ENCODE peak calls at places on chromosomes 5 and 9, in six cellular contexts. X is GM12878, C is A549, Y is H1, I is HCT116, S is K562. B is an unnamed sample.

GRCh38 chr9:113654605-113655193 is 191.2 kb downstream of the RGS3 start:
- DNase-seq in X (no peak), S (no peak), I (no peak), Y (no peak), C (no peak), B (no peak)

GRCh38 chr5:112413611-112414010 is 5.5 kb downstream of the EPB41L4A start:
- DNase-seq in I (no peak), Y (no peak), C (no peak), S (no peak), X (no peak), B (no peak)

GRCh38 chr9:83665576-83666200 is 42.1 kb downstream of the UBQLN1 start:
- DNase-seq in Y (no peak), S (no peak), I (no peak), X (no peak), C (no peak), B (no peak)

GRCh38 chr5:169065400-169065799 is 235.5 kb downstream of the SLIT3 start:
- DNase-seq in C (peak), I (no peak), Y (no peak), S (no peak), X (no peak), B (no peak)

GRCh38 chr5:179536676-179537075 is 13.7 kb upstream of the RUFY1 start:
- DNase-seq in I (no peak), S (no peak), X (no peak), C (no peak), Y (no peak), B (no peak)

GRCh38 chr5:104082754-104083153 is 520.2 kb upstream of the NUDT12 start:
- DNase-seq in Y (no peak), C (no peak), I (no peak), X (no peak), S (no peak), B (no peak)

GRCh38 chr5:126819253-126819652 is 42.3 kb downstream of the LMNB1 start:
- DNase-seq in Y (no peak), S (no peak), C (no peak), X (no peak), I (no peak), B (no peak)

GRCh38 chr9:137516144-137516917 is 33.9 kb downstream of the PNPLA7 start:
- DNase-seq in Y (no peak), I (no peak), S (no peak), X (no peak), C (no peak), B (no peak)

GRCh38 chr9:112677040-112677439 is 40.9 kb downstream of the INIP start:
- DNase-seq in X (no peak), I (no peak), S (no peak), C (no peak), Y (no peak), B (no peak)

GRCh38 chr9:33329117-33329563 is 38.8 kb downstream of the NFX1 start:
- DNase-seq in S (no peak), C (peak), I (no peak), Y (no peak), X (no peak), B (peak)

DNA sequence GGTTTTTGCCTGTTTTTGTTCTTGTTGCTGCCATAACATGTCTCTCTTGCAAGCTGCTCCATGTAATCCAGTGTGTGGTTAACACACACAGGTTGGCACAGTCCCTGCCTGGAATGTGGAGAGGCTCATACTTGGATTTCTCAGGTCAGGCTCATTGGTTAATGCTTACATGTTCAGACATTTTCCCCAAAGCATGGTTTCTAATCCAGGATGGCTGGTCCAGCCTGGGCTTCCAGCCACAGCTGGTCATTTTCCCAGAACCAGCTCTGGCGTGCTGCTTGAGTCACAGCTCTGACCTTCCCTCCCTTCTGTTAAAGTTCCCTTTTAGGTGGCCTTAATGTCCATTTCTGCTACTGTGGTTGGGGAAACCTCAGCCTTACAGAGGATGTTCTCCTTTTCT is 294.3 kb downstream of the TAF11L14 start:
- DNase-seq in Y (no peak), X (no peak), I (no peak), C (no peak), S (no peak), B (no peak)
- TF ChIP-seq RAD21 in Y (no peak), X (no peak), I (no peak), C (no peak), S (no peak), B (no peak)

DNA sequence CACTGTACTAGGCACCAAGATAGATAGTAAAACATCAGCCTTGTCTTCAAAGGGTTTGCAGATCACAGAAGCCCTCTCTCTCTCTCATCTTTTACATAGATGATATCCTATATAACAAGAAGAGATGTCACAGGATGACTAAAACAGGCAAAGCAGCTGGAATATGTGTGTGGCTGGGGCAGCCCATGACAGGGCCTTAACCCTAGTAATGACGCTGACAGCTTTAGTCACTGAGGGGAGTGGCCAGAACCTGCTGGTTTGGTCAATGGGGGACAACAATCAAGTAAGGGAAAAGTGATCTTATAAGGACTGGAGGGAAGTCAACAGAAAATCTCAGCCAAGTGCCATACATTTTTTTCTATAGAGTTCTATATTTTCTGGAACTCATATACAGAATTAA is 41.9 kb upstream of the RIC1 start:
- DNase-seq in C (no peak), X (no peak), Y (no peak), S (no peak), I (no peak), B (peak)
- TF ChIP-seq RAD21 in C (no peak), X (no peak), Y (no peak), S (no peak), I (no peak), B (no peak)

GRCh38 chr9:134217431-134218210 is 53.3 kb upstream of the RNU6ATAC start:
- DNase-seq in Y (no peak), I (peak), X (no peak), C (peak), S (peak), B (no peak)
- TF ChIP-seq RAD21 in Y (peak), I (peak), X (peak), C (peak), S (peak), B (no peak)

GRCh38 chr5:2832394-2832793 is 80.9 kb upstream of the IRX2 start:
- DNase-seq in X (no peak), S (no peak), I (no peak), C (no peak), Y (no peak), B (no peak)

GRCh38 chr5:2836133-2836532 is 84.7 kb upstream of the IRX2 start:
- DNase-seq in I (no peak), X (no peak), Y (no peak), S (no peak), C (no peak), B (no peak)

GRCh38 chr5:2833513-2833912 is 82.0 kb upstream of the IRX2 start:
- DNase-seq in Y (no peak), I (no peak), C (no peak), X (no peak), S (no peak), B (no peak)
- TF ChIP-seq RAD21 in Y (no peak), I (no peak), C (no peak), X (no peak), S (no peak), B (no peak)

GRCh38 chr5:96093340-96093739 is 131.7 kb upstream of the ELL2 start:
- DNase-seq in C (no peak), I (no peak), S (no peak), Y (no peak), X (no peak), B (no peak)

GRCh38 chr5:96091874-96092273 is 130.2 kb upstream of the ELL2 start:
- DNase-seq in C (no peak), I (no peak), S (no peak), Y (no peak), X (no peak), B (no peak)

GRCh38 chr5:96094904-96095303 is 133.3 kb upstream of the ELL2 start:
- DNase-seq in S (no peak), X (no peak), C (no peak), Y (no peak), I (no peak), B (no peak)

GRCh38 chr5:96096724-96097123 is 135.1 kb upstream of the ELL2 start:
- DNase-seq in C (no peak), S (no peak), I (no peak), X (no peak), Y (no peak), B (no peak)

DNA sequence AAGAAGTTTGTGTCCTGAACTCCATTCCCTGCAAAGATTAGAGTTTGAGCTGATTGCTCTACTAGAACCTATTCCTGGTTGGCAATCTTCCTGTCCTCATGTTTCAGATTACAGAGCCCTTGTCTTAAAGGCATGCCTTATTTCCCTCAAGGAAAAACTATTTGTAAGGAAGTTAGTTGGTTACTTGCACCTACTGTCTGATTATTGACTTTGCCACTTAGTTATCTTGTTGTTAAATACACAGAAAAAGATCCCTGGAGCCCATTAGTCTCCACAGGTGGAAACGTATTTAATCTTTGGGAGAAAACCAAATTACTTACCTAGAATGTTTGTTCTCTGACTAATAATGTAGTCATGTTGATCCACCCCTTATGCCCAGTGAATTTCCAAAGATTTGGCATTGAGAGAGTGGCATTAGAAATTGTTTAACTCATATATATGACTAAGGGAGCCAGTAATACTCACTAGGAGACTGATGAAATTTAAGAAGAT is 132.3 kb upstream of the ELL2 start:
- DNase-seq in Y (no peak), S (no peak), I (peak), C (peak), X (no peak), B (no peak)
- TF ChIP-seq RAD21 in Y (no peak), S (no peak), I (peak), C (peak), X (no peak), B (no peak)

GRCh38 chr5:75469017-75469416 is 42.4 kb downstream of the CERT1 start:
- DNase-seq in S (no peak), I (no peak), X (no peak), C (no peak), Y (no peak), B (no peak)

GRCh38 chr5:75471193-75471592 is 40.2 kb downstream of the CERT1 start:
- DNase-seq in I (no peak), X (no peak), C (no peak), S (no peak), Y (no peak), B (no peak)

GRCh38 chr5:75466317-75466716 is 45.1 kb downstream of the CERT1 start:
- DNase-seq in I (no peak), C (no peak), S (no peak), X (no peak), Y (no peak), B (no peak)

GRCh38 chr5:75465480-75465879 is 45.9 kb downstream of the CERT1 start:
- DNase-seq in S (no peak), Y (no peak), C (no peak), X (no peak), I (no peak), B (peak)

DNA sequence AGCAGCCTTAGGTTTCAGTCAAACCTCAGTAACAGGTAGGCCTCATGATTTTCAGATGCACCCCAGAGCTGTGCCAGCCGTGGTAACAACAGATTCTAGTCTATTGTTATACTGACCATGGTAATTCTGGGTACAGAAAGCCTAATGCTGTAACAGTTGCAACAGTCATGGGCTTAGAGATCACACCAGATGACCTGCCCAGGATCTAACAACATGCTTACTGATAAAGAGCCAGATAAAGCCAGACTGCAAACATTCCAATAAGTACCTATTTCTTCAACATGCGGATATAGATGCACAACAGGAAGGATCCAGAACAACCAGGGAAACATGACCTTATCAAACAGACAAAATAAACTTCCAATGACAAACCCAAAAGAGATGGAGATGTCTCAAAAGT is 42.8 kb downstream of the CERT1 start:
- DNase-seq in C (no peak), Y (no peak), S (no peak), I (no peak), X (no peak), B (no peak)
- TF ChIP-seq RAD21 in C (no peak), Y (no peak), S (no peak), I (no peak), X (no peak), B (no peak)

GRCh38 chr9:135804588-135805421 is 102.5 kb downstream of the CAMSAP1 start:
- DNase-seq in X (no peak), Y (no peak), I (no peak), S (no peak), C (no peak), B (peak)
- TF ChIP-seq RAD21 in X (no peak), Y (peak), I (peak), S (no peak), C (peak), B (peak)

GRCh38 chr5:5140051-5141010 is at the start of gene ADAMTS16:
- DNase-seq in S (no peak), X (no peak), I (no peak), Y (no peak), C (no peak), B (no peak)
- TF ChIP-seq RAD21 in S (no peak), X (no peak), I (no peak), Y (no peak), C (no peak), B (no peak)

GRCh38 chr9:85224729-85225128 is 517.0 kb downstream of the AGTPBP1 start:
- DNase-seq in S (no peak), X (no peak), Y (no peak), I (peak), C (no peak), B (no peak)
- TF ChIP-seq RAD21 in S (no peak), X (no peak), Y (no peak), I (no peak), C (no peak), B (no peak)

DNA sequence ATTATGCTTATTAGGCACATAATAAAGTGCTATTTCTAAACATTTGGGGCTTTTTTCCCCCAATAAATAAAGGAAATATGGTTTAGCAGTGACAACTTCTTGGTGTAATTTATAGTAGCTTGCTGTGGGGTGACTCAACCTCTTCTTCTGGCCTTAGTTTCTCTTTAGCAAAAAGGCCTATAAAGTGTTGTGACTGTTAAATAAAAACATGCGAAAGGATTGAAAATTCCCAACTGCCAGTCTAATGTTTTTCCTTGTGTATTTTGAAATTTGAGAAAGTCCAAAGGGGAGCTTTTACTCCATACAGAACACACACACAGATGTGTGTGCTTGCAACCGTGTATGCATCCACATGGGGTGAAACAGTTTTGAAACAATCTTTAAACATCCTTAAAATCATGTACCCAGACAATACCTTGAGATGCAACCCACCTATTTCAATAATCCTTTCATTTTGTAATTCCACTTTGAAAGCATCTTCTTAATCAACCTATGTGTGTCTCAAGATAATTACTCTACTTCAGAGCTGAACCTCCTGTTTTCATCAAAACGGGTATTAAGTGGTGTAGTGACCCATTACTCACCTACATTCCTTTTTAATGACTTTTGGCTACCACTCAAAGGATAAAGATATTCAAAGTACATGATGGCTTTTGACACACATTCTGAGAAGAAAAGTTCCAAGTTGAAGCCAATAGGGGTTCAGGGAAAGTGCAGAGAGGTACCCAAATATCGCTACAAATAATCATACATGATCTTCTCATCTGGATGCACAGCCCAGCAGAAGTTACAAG is 123.8 kb downstream of the DROSHA start:
- DNase-seq in C (no peak), S (no peak), I (no peak), X (no peak), Y (no peak), B (peak)
- TF ChIP-seq RAD21 in C (no peak), S (no peak), I (no peak), X (no peak), Y (no peak), B (no peak)

B was measured in IMR-90.